ENCODE peak calls at places on chromosomes 13 and 19, in five cellular contexts. One of them, this sample, is unnamed.

GRCh38 chr13:29648760-29649159 is 53.3 kb upstream of the SLC7A1 start:
- DNase-seq in GM23338: no peak
- DNase-seq in PC-9: no peak
- DNase-seq in IMR-90: no peak
- DNase-seq in fibroblast of lung: no peak
- DNase-seq in this sample: no peak

GRCh38 chr13:86729206-86729605 is 930.0 kb upstream of the SLITRK6 start:
- DNase-seq in GM23338: no peak
- DNase-seq in PC-9: no peak
- DNase-seq in IMR-90: no peak
- DNase-seq in fibroblast of lung: no peak
- DNase-seq in this sample: no peak

GRCh38 chr19:13095393-13095784 is 7.3 kb downstream of the LYL1 start:
- DNase-seq in GM23338: peak
- DNase-seq in PC-9: no peak
- DNase-seq in IMR-90: no peak
- DNase-seq in fibroblast of lung: no peak
- DNase-seq in this sample: no peak

GRCh38 chr13:33153421-33154381 is 131.9 kb downstream of the STARD13 start:
- DNase-seq in GM23338: peak
- DNase-seq in PC-9: peak
- DNase-seq in IMR-90: peak
- DNase-seq in fibroblast of lung: peak
- DNase-seq in this sample: peak

GRCh38 chr13:62931901-62932883 is 1516.5 kb upstream of the PCDH20 start:
- DNase-seq in GM23338: no peak
- DNase-seq in PC-9: no peak
- DNase-seq in IMR-90: peak
- DNase-seq in fibroblast of lung: peak
- DNase-seq in this sample: no peak

GRCh38 chr19:47005873-47006272 is 13.8 kb upstream of the NPAS1 start:
- DNase-seq in GM23338: peak
- DNase-seq in PC-9: no peak
- DNase-seq in IMR-90: no peak
- DNase-seq in fibroblast of lung: no peak
- DNase-seq in this sample: peak

GRCh38 chr13:42649761-42650289 is 75.9 kb downstream of the TNFSF11 start:
- DNase-seq in GM23338: no peak
- DNase-seq in PC-9: no peak
- DNase-seq in IMR-90: no peak
- DNase-seq in fibroblast of lung: no peak
- DNase-seq in this sample: no peak

GRCh38 chr19:8401981-8402411 is 11.1 kb upstream of the MARCHF2 start:
- DNase-seq in GM23338: no peak
- DNase-seq in PC-9: no peak
- DNase-seq in IMR-90: no peak
- DNase-seq in fibroblast of lung: no peak
- DNase-seq in this sample: peak

GRCh38 chr19:13644648-13645047 is 119.7 kb upstream of the MRI1 start:
- DNase-seq in GM23338: no peak
- DNase-seq in PC-9: no peak
- DNase-seq in IMR-90: no peak
- DNase-seq in fibroblast of lung: no peak
- DNase-seq in this sample: no peak

GRCh38 chr13:49502954-49503353 is 7.2 kb downstream of the PHF11 start:
- DNase-seq in GM23338: no peak
- DNase-seq in PC-9: no peak
- DNase-seq in IMR-90: peak
- DNase-seq in fibroblast of lung: no peak
- DNase-seq in this sample: peak

GRCh38 chr19:55247621-55248099 is 11.2 kb downstream of the PPP6R1 start:
- DNase-seq in GM23338: no peak
- DNase-seq in PC-9: peak
- DNase-seq in IMR-90: no peak
- DNase-seq in fibroblast of lung: peak
- DNase-seq in this sample: peak

GRCh38 chr13:27004389-27004788 is 167.2 kb downstream of the USP12 start:
- DNase-seq in GM23338: no peak
- DNase-seq in PC-9: no peak
- DNase-seq in IMR-90: peak
- DNase-seq in fibroblast of lung: no peak
- DNase-seq in this sample: no peak

GRCh38 chr13:107883561-107884175 is 331.7 kb downstream of the LIG4 start:
- DNase-seq in GM23338: no peak
- DNase-seq in PC-9: no peak
- DNase-seq in IMR-90: peak
- DNase-seq in fibroblast of lung: peak
- DNase-seq in this sample: peak

GRCh38 chr19:18128044-18128443 is 24.9 kb upstream of the PIK3R2 start:
- DNase-seq in GM23338: no peak
- DNase-seq in PC-9: no peak
- DNase-seq in IMR-90: peak
- DNase-seq in fibroblast of lung: no peak
- DNase-seq in this sample: peak

GRCh38 chr13:110472904-110473563 is 88.5 kb downstream of the RAB20 start:
- DNase-seq in GM23338: no peak
- DNase-seq in PC-9: no peak
- DNase-seq in IMR-90: no peak
- DNase-seq in fibroblast of lung: no peak
- DNase-seq in this sample: no peak

GRCh38 chr13:31049833-31050232 is 111.9 kb downstream of the HSPH1 start:
- DNase-seq in GM23338: no peak
- DNase-seq in PC-9: no peak
- DNase-seq in IMR-90: no peak
- DNase-seq in fibroblast of lung: no peak
- DNase-seq in this sample: no peak

GRCh38 chr13:22112956-22113750 is 442.3 kb downstream of the FGF9 start:
- DNase-seq in GM23338: no peak
- DNase-seq in PC-9: no peak
- DNase-seq in IMR-90: no peak
- DNase-seq in fibroblast of lung: no peak
- DNase-seq in this sample: no peak

GRCh38 chr13:102591988-102592781 is 4.6 kb upstream of the TPP2 start:
- DNase-seq in GM23338: peak
- DNase-seq in PC-9: peak
- DNase-seq in IMR-90: peak
- DNase-seq in fibroblast of lung: peak
- DNase-seq in this sample: no peak

GRCh38 chr19:6692027-6692426 is 22.1 kb upstream of the TNFSF14 start:
- DNase-seq in GM23338: no peak
- DNase-seq in PC-9: no peak
- DNase-seq in IMR-90: no peak
- DNase-seq in fibroblast of lung: no peak
- DNase-seq in this sample: no peak

GRCh38 chr19:6690160-6690885 is 20.4 kb upstream of the TNFSF14 start:
- DNase-seq in GM23338: no peak
- DNase-seq in PC-9: no peak
- DNase-seq in IMR-90: no peak
- DNase-seq in fibroblast of lung: no peak
- DNase-seq in this sample: no peak

GRCh38 chr19:6693681-6694080 is 23.7 kb upstream of the TNFSF14 start:
- DNase-seq in GM23338: peak
- DNase-seq in PC-9: no peak
- DNase-seq in IMR-90: no peak
- DNase-seq in fibroblast of lung: no peak
- DNase-seq in this sample: no peak

GRCh38 chr19:6693056-6693471 is 23.1 kb upstream of the TNFSF14 start:
- DNase-seq in GM23338: peak
- DNase-seq in PC-9: no peak
- DNase-seq in IMR-90: no peak
- DNase-seq in fibroblast of lung: no peak
- DNase-seq in this sample: no peak

DNA sequence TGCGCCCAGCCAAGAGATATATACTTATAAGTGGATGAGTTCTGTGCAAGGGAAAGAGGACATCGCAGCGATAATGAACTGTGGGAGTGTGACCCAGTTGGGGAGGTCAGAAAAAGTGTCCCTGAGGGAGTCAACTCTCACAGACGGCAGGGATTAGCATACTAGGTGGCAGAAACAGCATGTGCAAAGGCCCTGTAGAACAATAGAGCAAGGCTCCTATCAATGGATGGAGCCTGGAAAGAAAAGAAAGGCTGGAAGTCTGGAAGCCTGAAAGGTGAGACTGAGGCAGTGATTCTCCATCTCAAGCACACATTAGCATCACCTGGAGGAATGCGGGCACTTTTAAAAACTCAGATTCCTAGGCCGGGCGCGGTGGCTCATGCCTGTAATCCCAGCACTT is 21.4 kb upstream of the TNFSF14 start:
- DNase-seq in GM23338: no peak
- DNase-seq in PC-9: no peak
- DNase-seq in IMR-90: no peak
- DNase-seq in fibroblast of lung: no peak
- DNase-seq in this sample: no peak
- H3K4me2 ChIP-seq in GM23338: no peak
- H3K4me2 ChIP-seq in PC-9: no peak
- H3K4me2 ChIP-seq in IMR-90: no peak
- H3K4me2 ChIP-seq in fibroblast of lung: no peak
- H3K4me2 ChIP-seq in this sample: no peak

GRCh38 chr19:43633520-43633919 is 6.1 kb downstream of the CADM4 start:
- DNase-seq in GM23338: no peak
- DNase-seq in PC-9: no peak
- DNase-seq in IMR-90: no peak
- DNase-seq in fibroblast of lung: no peak
- DNase-seq in this sample: no peak

GRCh38 chr19:43634068-43634467 is 5.6 kb downstream of the CADM4 start:
- DNase-seq in GM23338: no peak
- DNase-seq in PC-9: no peak
- DNase-seq in IMR-90: no peak
- DNase-seq in fibroblast of lung: no peak
- DNase-seq in this sample: no peak

GRCh38 chr19:43634516-43634876 is 5.2 kb downstream of the CADM4 start:
- DNase-seq in GM23338: peak
- DNase-seq in PC-9: no peak
- DNase-seq in IMR-90: no peak
- DNase-seq in fibroblast of lung: no peak
- DNase-seq in this sample: no peak

GRCh38 chr19:43636121-43636683 is 3.4 kb downstream of the CADM4 start:
- DNase-seq in GM23338: peak
- DNase-seq in PC-9: no peak
- DNase-seq in IMR-90: no peak
- DNase-seq in fibroblast of lung: peak
- DNase-seq in this sample: no peak

DNA sequence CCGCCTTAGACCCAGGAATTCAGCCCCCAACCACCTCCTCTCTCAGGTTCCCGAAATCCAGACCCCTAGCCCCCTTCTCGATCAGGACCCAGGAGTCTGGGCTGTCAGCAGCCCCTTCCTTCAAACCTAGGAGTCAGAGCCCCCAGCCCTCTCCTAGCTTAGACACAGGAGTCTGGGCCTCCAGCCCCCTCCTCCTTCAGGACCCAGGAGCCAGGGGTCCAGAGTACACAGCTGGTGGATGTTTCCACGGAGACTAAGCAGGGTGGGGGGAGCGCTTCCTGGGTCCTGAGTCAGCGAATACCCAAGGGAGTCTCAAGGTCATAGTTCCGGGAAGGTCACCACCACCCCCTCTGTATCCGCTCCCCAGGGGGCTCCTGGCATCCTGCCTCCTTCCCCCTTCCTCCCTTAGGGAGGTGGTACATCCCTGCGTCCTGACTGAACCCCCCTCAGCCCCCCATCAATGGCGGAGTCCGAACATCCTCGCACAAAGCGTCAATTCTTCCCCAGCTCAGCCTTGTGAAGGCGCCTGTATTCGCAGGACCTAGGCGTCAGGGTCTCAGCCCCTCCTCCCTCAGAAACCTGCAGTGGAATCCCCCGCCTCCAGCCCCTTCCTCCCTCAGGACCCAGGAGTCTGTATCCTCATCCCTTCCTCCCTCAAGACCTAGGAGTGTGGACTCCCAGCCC is 4.6 kb downstream of the CADM4 start:
- DNase-seq in GM23338: peak
- DNase-seq in PC-9: no peak
- DNase-seq in IMR-90: no peak
- DNase-seq in fibroblast of lung: no peak
- DNase-seq in this sample: no peak
- H3K4me3 ChIP-seq in GM23338: peak
- H3K4me3 ChIP-seq in PC-9: no peak
- H3K4me3 ChIP-seq in IMR-90: no peak
- H3K4me3 ChIP-seq in fibroblast of lung: peak
- H3K4me3 ChIP-seq in this sample: peak

GRCh38 chr19:44698492-44699201 is at the start of gene CEACAM16:
- DNase-seq in GM23338: no peak
- DNase-seq in PC-9: no peak
- DNase-seq in IMR-90: no peak
- DNase-seq in fibroblast of lung: no peak
- DNase-seq in this sample: no peak
- H3K4me2 ChIP-seq in GM23338: no peak
- H3K4me2 ChIP-seq in PC-9: no peak
- H3K4me2 ChIP-seq in IMR-90: no peak
- H3K4me2 ChIP-seq in fibroblast of lung: no peak
- H3K4me2 ChIP-seq in this sample: no peak

DNA sequence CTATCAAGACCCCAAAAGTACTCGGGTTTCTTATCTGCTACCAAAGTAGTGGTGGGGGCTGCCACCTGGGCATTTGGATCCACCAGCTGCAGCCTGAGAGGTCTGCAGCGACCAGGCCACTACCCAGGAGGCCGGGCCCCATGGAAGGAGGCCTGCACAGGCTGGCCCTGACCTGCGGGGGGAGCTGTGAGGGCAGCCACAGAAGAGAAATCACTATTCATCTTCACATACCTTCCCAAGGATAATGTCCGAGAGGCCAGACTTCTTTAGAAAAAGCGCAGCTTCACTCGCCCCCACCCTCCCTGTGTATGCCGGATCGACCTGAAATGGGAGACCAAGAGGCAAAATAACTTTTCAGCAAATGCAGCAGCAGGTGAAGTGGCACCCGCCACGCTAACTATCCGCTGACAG is 30.1 kb downstream of the EPS15L1 start:
- DNase-seq in GM23338: peak
- DNase-seq in PC-9: no peak
- DNase-seq in IMR-90: no peak
- DNase-seq in fibroblast of lung: no peak
- DNase-seq in this sample: no peak
- H3K4me3 ChIP-seq in GM23338: no peak
- H3K4me3 ChIP-seq in PC-9: no peak
- H3K4me3 ChIP-seq in IMR-90: no peak
- H3K4me3 ChIP-seq in fibroblast of lung: no peak
- H3K4me3 ChIP-seq in this sample: no peak

GRCh38 chr19:10044390-10044789 is 31.1 kb downstream of the RDH8 start:
- DNase-seq in GM23338: no peak
- DNase-seq in PC-9: peak
- DNase-seq in IMR-90: no peak
- DNase-seq in fibroblast of lung: no peak
- DNase-seq in this sample: no peak
- H3K4me2 ChIP-seq in GM23338: no peak
- H3K4me2 ChIP-seq in PC-9: no peak
- H3K4me2 ChIP-seq in IMR-90: no peak
- H3K4me2 ChIP-seq in fibroblast of lung: no peak
- H3K4me2 ChIP-seq in this sample: no peak

GRCh38 chr19:1855828-1856255 is 7.5 kb downstream of the KLF16 start:
- DNase-seq in GM23338: no peak
- DNase-seq in PC-9: no peak
- DNase-seq in IMR-90: peak
- DNase-seq in fibroblast of lung: no peak
- DNase-seq in this sample: no peak
- H3K4me3 ChIP-seq in GM23338: peak
- H3K4me3 ChIP-seq in PC-9: peak
- H3K4me3 ChIP-seq in IMR-90: peak
- H3K4me3 ChIP-seq in fibroblast of lung: peak
- H3K4me3 ChIP-seq in this sample: peak

GRCh38 chr13:100208596-100208995 is 119.7 kb downstream of the PCCA start:
- DNase-seq in GM23338: no peak
- DNase-seq in PC-9: no peak
- DNase-seq in IMR-90: peak
- DNase-seq in fibroblast of lung: no peak
- DNase-seq in this sample: no peak
- H3K4me2 ChIP-seq in GM23338: no peak
- H3K4me2 ChIP-seq in PC-9: no peak
- H3K4me2 ChIP-seq in IMR-90: no peak
- H3K4me2 ChIP-seq in fibroblast of lung: no peak
- H3K4me2 ChIP-seq in this sample: no peak

This sample was measured in osteoblast.